ENCODE peak calls at places on chromosomes 6 and 20, in five cellular contexts. One of them, this sample, is unnamed.

GRCh38 chr6:116011520-116011919 is 49.2 kb downstream of the FRK start:
- DNase-seq in BE2C: no peak
- DNase-seq in nephron progenitor cell: no peak
- DNase-seq in AG10803: no peak
- DNase-seq in lower leg skin: no peak
- DNase-seq in this sample: no peak

GRCh38 chr6:46969206-46969605 is 47.5 kb upstream of the ADGRF5 start:
- DNase-seq in BE2C: no peak
- DNase-seq in nephron progenitor cell: no peak
- DNase-seq in AG10803: no peak
- DNase-seq in lower leg skin: no peak
- DNase-seq in this sample: no peak

GRCh38 chr20:25544316-25544715 is 41.0 kb downstream of the NINL start:
- DNase-seq in BE2C: no peak
- DNase-seq in nephron progenitor cell: no peak
- DNase-seq in AG10803: peak; percentile 25
- DNase-seq in lower leg skin: peak; percentile 25
- DNase-seq in this sample: no peak

GRCh38 chr6:166101819-166102419 is 65.7 kb downstream of the TBXT start:
- DNase-seq in BE2C: no peak
- DNase-seq in nephron progenitor cell: no peak
- DNase-seq in AG10803: no peak
- DNase-seq in lower leg skin: no peak
- DNase-seq in this sample: no peak

GRCh38 chr6:148514091-148514850 is 171.6 kb downstream of the SASH1 start:
- DNase-seq in BE2C: no peak
- DNase-seq in nephron progenitor cell: no peak
- DNase-seq in AG10803: peak; percentile 49
- DNase-seq in lower leg skin: no peak
- DNase-seq in this sample: no peak

GRCh38 chr20:40758790-40759189 is 69.8 kb upstream of the MAFB start:
- DNase-seq in BE2C: no peak
- DNase-seq in nephron progenitor cell: no peak
- DNase-seq in AG10803: no peak
- DNase-seq in lower leg skin: no peak
- DNase-seq in this sample: no peak

GRCh38 chr6:49841424-49841823 is 24.9 kb downstream of the CRISP1 start:
- DNase-seq in BE2C: no peak
- DNase-seq in nephron progenitor cell: no peak
- DNase-seq in AG10803: no peak
- DNase-seq in lower leg skin: no peak
- DNase-seq in this sample: no peak

GRCh38 chr6:13281630-13282156 is 46.6 kb downstream of the TBC1D7 start:
- DNase-seq in BE2C: no peak
- DNase-seq in nephron progenitor cell: no peak
- DNase-seq in AG10803: peak; percentile 62
- DNase-seq in lower leg skin: no peak
- DNase-seq in this sample: no peak

GRCh38 chr6:56795852-56796532 is 153.3 kb upstream of the DST start:
- DNase-seq in BE2C: peak; percentile 20
- DNase-seq in nephron progenitor cell: no peak
- DNase-seq in AG10803: peak; percentile 51
- DNase-seq in lower leg skin: no peak
- DNase-seq in this sample: no peak

GRCh38 chr6:17179246-17180073 is 77.6 kb downstream of the STMND1 start:
- DNase-seq in BE2C: no peak
- DNase-seq in nephron progenitor cell: no peak
- DNase-seq in AG10803: peak; percentile 38
- DNase-seq in lower leg skin: no peak
- DNase-seq in this sample: no peak

GRCh38 chr6:21595951-21596378 is 2.4 kb downstream of the SOX4 start:
- DNase-seq in BE2C: peak; percentile 44
- DNase-seq in nephron progenitor cell: peak; percentile 50
- DNase-seq in AG10803: no peak
- DNase-seq in lower leg skin: no peak
- DNase-seq in this sample: no peak

GRCh38 chr6:30744054-30744805 is at the start of gene IER3:
- DNase-seq in BE2C: peak; percentile 53
- DNase-seq in nephron progenitor cell: peak; percentile 85
- DNase-seq in AG10803: peak; percentile 90
- DNase-seq in lower leg skin: peak; percentile 97
- DNase-seq in this sample: peak; percentile 84

GRCh38 chr6:161038229-161039003 is 46.8 kb downstream of the MAP3K4 start:
- DNase-seq in BE2C: no peak
- DNase-seq in nephron progenitor cell: no peak
- DNase-seq in AG10803: peak; percentile 97
- DNase-seq in lower leg skin: no peak
- DNase-seq in this sample: no peak
- TF ChIP-seq CTCF in BE2C: no peak
- TF ChIP-seq CTCF in nephron progenitor cell: no peak
- TF ChIP-seq CTCF in AG10803: peak; percentile 63
- TF ChIP-seq CTCF in lower leg skin: no peak
- TF ChIP-seq CTCF in this sample: no peak

GRCh38 chr20:44068311-44068710 is 118.7 kb downstream of the JPH2 start:
- DNase-seq in BE2C: no peak
- DNase-seq in nephron progenitor cell: no peak
- DNase-seq in AG10803: no peak
- DNase-seq in lower leg skin: peak; percentile 43
- DNase-seq in this sample: no peak
- TF ChIP-seq CTCF in BE2C: peak; percentile 6
- TF ChIP-seq CTCF in nephron progenitor cell: no peak
- TF ChIP-seq CTCF in AG10803: no peak
- TF ChIP-seq CTCF in lower leg skin: no peak
- TF ChIP-seq CTCF in this sample: no peak

GRCh38 chr6:5133943-5134342 is 48.8 kb downstream of the PPP1R3G start:
- DNase-seq in BE2C: no peak
- DNase-seq in nephron progenitor cell: no peak
- DNase-seq in AG10803: no peak
- DNase-seq in lower leg skin: no peak
- DNase-seq in this sample: no peak

GRCh38 chr6:5136856-5137255 is 51.7 kb downstream of the PPP1R3G start:
- DNase-seq in BE2C: no peak
- DNase-seq in nephron progenitor cell: no peak
- DNase-seq in AG10803: no peak
- DNase-seq in lower leg skin: no peak
- DNase-seq in this sample: no peak

GRCh38 chr6:5135783-5136376 is 50.7 kb downstream of the PPP1R3G start:
- DNase-seq in BE2C: peak; percentile 45
- DNase-seq in nephron progenitor cell: peak; percentile 30
- DNase-seq in AG10803: no peak
- DNase-seq in lower leg skin: no peak
- DNase-seq in this sample: no peak

GRCh38 chr6:5130135-5130866 is 45.2 kb downstream of the PPP1R3G start:
- DNase-seq in BE2C: no peak
- DNase-seq in nephron progenitor cell: no peak
- DNase-seq in AG10803: no peak
- DNase-seq in lower leg skin: peak; percentile 50
- DNase-seq in this sample: no peak

DNA sequence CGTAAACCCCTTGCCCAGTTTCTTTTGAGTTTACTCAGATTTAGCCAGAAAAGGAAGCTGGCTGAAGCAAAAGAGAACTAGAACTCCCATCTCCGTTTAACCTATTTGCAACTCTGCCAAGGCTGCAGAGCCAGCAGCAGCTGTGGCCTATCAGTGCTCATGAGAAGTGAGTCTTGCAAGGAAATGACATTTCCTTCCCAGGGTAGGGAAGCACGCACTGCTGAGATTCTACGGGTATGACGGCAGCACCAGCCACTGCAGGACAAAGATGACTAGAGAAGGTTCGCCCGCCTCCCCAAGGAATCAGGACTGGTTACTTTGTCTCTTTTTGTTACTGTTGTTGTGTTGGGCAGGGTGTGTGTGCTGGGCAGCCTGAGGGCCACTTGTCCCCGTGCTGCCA is 47.6 kb downstream of the PPP1R3G start:
- DNase-seq in BE2C: no peak
- DNase-seq in nephron progenitor cell: no peak
- DNase-seq in AG10803: peak; percentile 94
- DNase-seq in lower leg skin: peak; percentile 89
- DNase-seq in this sample: no peak
- TF ChIP-seq CTCF in BE2C: no peak
- TF ChIP-seq CTCF in nephron progenitor cell: no peak
- TF ChIP-seq CTCF in AG10803: no peak
- TF ChIP-seq CTCF in lower leg skin: no peak
- TF ChIP-seq CTCF in this sample: no peak

GRCh38 chr6:15623282-15624116 is 39.3 kb downstream of the DTNBP1 start:
- DNase-seq in BE2C: peak; percentile 11
- DNase-seq in nephron progenitor cell: no peak
- DNase-seq in AG10803: peak; percentile 35
- DNase-seq in lower leg skin: no peak
- DNase-seq in this sample: no peak
- TF ChIP-seq CTCF in BE2C: peak; percentile 28
- TF ChIP-seq CTCF in nephron progenitor cell: peak; percentile 84
- TF ChIP-seq CTCF in AG10803: peak; percentile 65
- TF ChIP-seq CTCF in lower leg skin: no peak
- TF ChIP-seq CTCF in this sample: peak; percentile 86

GRCh38 chr6:45956176-45956575 is 59.5 kb downstream of the CLIC5 start:
- DNase-seq in BE2C: no peak
- DNase-seq in nephron progenitor cell: no peak
- DNase-seq in AG10803: no peak
- DNase-seq in lower leg skin: no peak
- DNase-seq in this sample: no peak

GRCh38 chr6:45951771-45952529 is 63.7 kb downstream of the CLIC5 start:
- DNase-seq in BE2C: no peak
- DNase-seq in nephron progenitor cell: no peak
- DNase-seq in AG10803: peak; percentile 25
- DNase-seq in lower leg skin: no peak
- DNase-seq in this sample: no peak

GRCh38 chr6:45952546-45952945 is 63.1 kb downstream of the CLIC5 start:
- DNase-seq in BE2C: no peak
- DNase-seq in nephron progenitor cell: no peak
- DNase-seq in AG10803: no peak
- DNase-seq in lower leg skin: no peak
- DNase-seq in this sample: no peak

GRCh38 chr6:45956663-45957062 is 59.0 kb downstream of the CLIC5 start:
- DNase-seq in BE2C: no peak
- DNase-seq in nephron progenitor cell: no peak
- DNase-seq in AG10803: no peak
- DNase-seq in lower leg skin: no peak
- DNase-seq in this sample: no peak

DNA sequence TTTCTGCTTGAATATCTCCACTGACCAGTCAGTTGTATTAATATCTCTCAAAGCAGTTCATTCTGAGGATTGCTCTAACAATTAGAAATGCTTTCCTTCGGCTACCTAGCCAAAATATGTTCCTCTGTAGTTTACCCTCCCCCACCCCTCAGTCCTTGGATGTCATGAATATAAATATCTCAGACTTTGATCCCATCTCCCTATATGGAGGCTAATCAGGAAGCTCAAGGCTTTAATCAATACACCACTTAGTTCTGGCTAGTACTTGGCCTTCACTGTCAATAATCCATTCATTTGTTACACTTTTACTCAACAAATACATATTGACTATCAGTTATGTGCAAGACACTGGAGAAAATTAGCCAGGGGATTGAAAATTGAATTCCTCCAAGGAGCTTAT is 60.1 kb downstream of the CLIC5 start:
- DNase-seq in BE2C: no peak
- DNase-seq in nephron progenitor cell: no peak
- DNase-seq in AG10803: no peak
- DNase-seq in lower leg skin: no peak
- DNase-seq in this sample: no peak
- TF ChIP-seq CTCF in BE2C: no peak
- TF ChIP-seq CTCF in nephron progenitor cell: no peak
- TF ChIP-seq CTCF in AG10803: no peak
- TF ChIP-seq CTCF in lower leg skin: no peak
- TF ChIP-seq CTCF in this sample: no peak

GRCh38 chr6:118511930-118512715 is 36.0 kb upstream of the PLN start:
- DNase-seq in BE2C: no peak
- DNase-seq in nephron progenitor cell: no peak
- DNase-seq in AG10803: no peak
- DNase-seq in lower leg skin: no peak
- DNase-seq in this sample: no peak

GRCh38 chr6:118507636-118508035 is 40.5 kb upstream of the PLN start:
- DNase-seq in BE2C: no peak
- DNase-seq in nephron progenitor cell: no peak
- DNase-seq in AG10803: no peak
- DNase-seq in lower leg skin: no peak
- DNase-seq in this sample: no peak

GRCh38 chr6:118505656-118506055 is 42.4 kb upstream of the PLN start:
- DNase-seq in BE2C: no peak
- DNase-seq in nephron progenitor cell: no peak
- DNase-seq in AG10803: no peak
- DNase-seq in lower leg skin: no peak
- DNase-seq in this sample: no peak

GRCh38 chr6:118506071-118506638 is 41.9 kb upstream of the PLN start:
- DNase-seq in BE2C: no peak
- DNase-seq in nephron progenitor cell: no peak
- DNase-seq in AG10803: no peak
- DNase-seq in lower leg skin: no peak
- DNase-seq in this sample: no peak

DNA sequence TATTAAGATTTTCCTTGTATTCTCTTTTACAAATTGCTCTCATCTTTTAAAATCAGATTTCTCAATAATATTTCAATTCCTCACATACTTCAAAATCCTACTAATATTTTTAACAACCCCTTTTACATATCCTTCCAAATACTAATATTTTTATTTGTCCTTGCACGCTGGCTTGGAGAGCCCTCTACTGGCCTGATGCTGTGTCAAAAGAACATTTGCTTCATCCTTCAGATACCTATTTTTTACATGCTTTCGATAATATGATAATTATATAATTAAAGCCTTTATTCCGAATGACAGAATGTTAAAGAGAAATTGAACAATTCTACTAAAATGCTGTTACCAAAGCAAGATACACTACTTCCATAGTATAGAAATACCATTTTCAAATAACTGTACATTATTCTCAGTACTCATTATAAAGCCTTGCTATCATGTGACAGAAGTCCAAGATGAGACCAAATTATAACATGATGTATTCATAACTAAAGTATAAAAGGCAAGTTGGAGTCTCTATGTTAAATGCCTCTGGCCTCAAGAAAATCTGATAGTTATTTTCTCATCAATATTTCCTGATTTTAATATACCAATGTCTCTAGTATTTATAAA is 39.0 kb upstream of the PLN start:
- DNase-seq in BE2C: peak; percentile 40
- DNase-seq in nephron progenitor cell: no peak
- DNase-seq in AG10803: peak; percentile 33
- DNase-seq in lower leg skin: no peak
- DNase-seq in this sample: no peak
- TF ChIP-seq CTCF in BE2C: peak; percentile 86
- TF ChIP-seq CTCF in nephron progenitor cell: peak; percentile 48
- TF ChIP-seq CTCF in AG10803: peak; percentile 69
- TF ChIP-seq CTCF in lower leg skin: no peak
- TF ChIP-seq CTCF in this sample: peak; percentile 80

DNA sequence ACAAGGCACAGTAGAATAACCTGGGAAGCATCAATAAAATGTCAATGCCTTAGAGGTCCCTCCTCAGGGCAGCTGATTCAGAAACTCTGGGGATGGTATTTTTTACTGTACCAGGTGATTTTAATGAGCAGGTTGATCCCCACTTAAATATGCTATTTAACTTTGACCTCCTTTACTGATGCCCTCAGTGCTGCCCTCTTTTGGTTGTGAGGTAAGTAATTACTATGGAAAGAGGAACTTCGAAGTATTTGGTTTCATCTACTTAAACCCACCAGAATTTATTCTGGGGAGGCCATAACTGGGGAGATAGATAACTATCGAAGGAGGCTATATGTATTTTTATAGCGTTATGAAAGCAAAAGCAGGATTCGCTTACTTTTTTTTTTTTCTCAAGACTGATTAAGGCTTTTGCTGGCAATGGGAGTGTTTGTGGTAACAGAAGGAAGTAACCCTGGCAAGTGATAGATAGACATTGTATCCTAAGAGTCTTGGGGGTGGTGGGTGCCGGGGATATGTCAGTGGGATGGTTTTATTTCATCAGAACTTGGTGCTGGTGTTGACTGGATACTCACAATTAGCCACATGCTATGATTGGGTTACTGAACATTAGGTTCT is 168.9 kb upstream of the CENPW start:
- DNase-seq in BE2C: peak; percentile 49
- DNase-seq in nephron progenitor cell: no peak
- DNase-seq in AG10803: peak; percentile 29
- DNase-seq in lower leg skin: no peak
- DNase-seq in this sample: no peak
- TF ChIP-seq CTCF in BE2C: peak; percentile 71
- TF ChIP-seq CTCF in nephron progenitor cell: peak; percentile 13
- TF ChIP-seq CTCF in AG10803: peak; percentile 67
- TF ChIP-seq CTCF in lower leg skin: no peak
- TF ChIP-seq CTCF in this sample: peak; percentile 68

This sample was measured in type B pancreatic cell.